ENCODE peak calls at places on chromosomes 3 and 15, in four cellular contexts. One of them, this sample, is unnamed.

GRCh38 chr3:110614181-110614580 is 457.4 kb upstream of the NECTIN3 start:
- DNase-seq in AML-193: no peak
- DNase-seq in fibroblast of the conjunctiva: no peak
- DNase-seq in lower lobe of right lung: no peak
- DNase-seq in this sample: no peak

GRCh38 chr3:33146791-33147445 is 33.1 kb downstream of the CRTAP start:
- DNase-seq in AML-193: no peak
- DNase-seq in fibroblast of the conjunctiva: peak; percentile 26
- DNase-seq in lower lobe of right lung: no peak
- DNase-seq in this sample: no peak

GRCh38 chr3:36777424-36778218 is 13.3 kb upstream of the DCLK3 start:
- DNase-seq in AML-193: no peak
- DNase-seq in fibroblast of the conjunctiva: no peak
- DNase-seq in lower lobe of right lung: no peak
- DNase-seq in this sample: no peak

GRCh38 chr3:171646357-171647133 is 163.7 kb downstream of the PLD1 start:
- DNase-seq in fibroblast of the conjunctiva: peak; percentile 71
- DNase-seq in lower lobe of right lung: no peak
- DNase-seq in AML-193: peak; percentile 83
- DNase-seq in this sample: no peak

GRCh38 chr15:45458746-45459403 is 63.7 kb downstream of the SLC30A4 start:
- DNase-seq in fibroblast of the conjunctiva: no peak
- DNase-seq in lower lobe of right lung: peak; percentile 67
- DNase-seq in AML-193: peak; percentile 35
- DNase-seq in this sample: no peak

GRCh38 chr15:39261397-39261796 is 319.5 kb upstream of the THBS1 start:
- DNase-seq in lower lobe of right lung: no peak
- DNase-seq in AML-193: no peak
- DNase-seq in fibroblast of the conjunctiva: no peak
- DNase-seq in this sample: no peak

GRCh38 chr3:79761441-79761840 is 6.4 kb downstream of the ROBO1 start:
- DNase-seq in lower lobe of right lung: no peak
- DNase-seq in AML-193: no peak
- DNase-seq in fibroblast of the conjunctiva: no peak
- DNase-seq in this sample: peak; percentile 75

GRCh38 chr15:68444336-68444735 is 12.4 kb upstream of the ITGA11 start:
- DNase-seq in AML-193: no peak
- DNase-seq in lower lobe of right lung: no peak
- DNase-seq in fibroblast of the conjunctiva: no peak
- DNase-seq in this sample: no peak

GRCh38 chr15:24943361-24943760 is 11.4 kb upstream of the SNRPN start:
- DNase-seq in AML-193: no peak
- DNase-seq in fibroblast of the conjunctiva: no peak
- DNase-seq in lower lobe of right lung: no peak
- DNase-seq in this sample: no peak

GRCh38 chr15:33395376-33395775 is 84.6 kb downstream of the RYR3 start:
- DNase-seq in AML-193: no peak
- DNase-seq in lower lobe of right lung: no peak
- DNase-seq in fibroblast of the conjunctiva: no peak
- DNase-seq in this sample: no peak

GRCh38 chr3:66115858-66116654 is 77.3 kb upstream of the MAGI1 start:
- DNase-seq in lower lobe of right lung: no peak
- DNase-seq in AML-193: no peak
- DNase-seq in fibroblast of the conjunctiva: peak; percentile 69
- DNase-seq in this sample: peak; percentile 91

GRCh38 chr3:2714856-2715255 is 395.3 kb downstream of the IL5RA start:
- DNase-seq in AML-193: no peak
- DNase-seq in lower lobe of right lung: no peak
- DNase-seq in fibroblast of the conjunctiva: no peak
- DNase-seq in this sample: no peak

GRCh38 chr3:72888546-72889309 is 882 bp downstream of the GXYLT2 start:
- DNase-seq in fibroblast of the conjunctiva: no peak
- DNase-seq in AML-193: no peak
- DNase-seq in lower lobe of right lung: no peak
- DNase-seq in this sample: no peak

GRCh38 chr15:97998307-97999071 is 38.0 kb downstream of the ARRDC4 start:
- DNase-seq in AML-193: no peak
- DNase-seq in lower lobe of right lung: no peak
- DNase-seq in fibroblast of the conjunctiva: no peak
- DNase-seq in this sample: no peak

GRCh38 chr15:100771745-100772144 is 107.9 kb upstream of the ALDH1A3 start:
- DNase-seq in fibroblast of the conjunctiva: no peak
- DNase-seq in AML-193: no peak
- DNase-seq in lower lobe of right lung: no peak
- DNase-seq in this sample: no peak

GRCh38 chr3:165712382-165712781 is 124.8 kb downstream of the BCHE start:
- DNase-seq in lower lobe of right lung: no peak
- DNase-seq in fibroblast of the conjunctiva: no peak
- DNase-seq in AML-193: no peak
- DNase-seq in this sample: no peak

GRCh38 chr3:196793224-196793623 is 53.6 kb downstream of the PAK2 start:
- DNase-seq in lower lobe of right lung: no peak
- DNase-seq in AML-193: no peak
- DNase-seq in fibroblast of the conjunctiva: no peak
- DNase-seq in this sample: peak; percentile 94

This sample was measured in retinal pigment epithelial cell.